ENCODE peak calls at places on chromosomes 7 and 10, in five cellular contexts. D is IMR-90, Z is AG04450, Q is neural progenitor cell, C is psoas muscle. I is an unnamed sample. For H3K9me3, the result is how much of the 10 kb centered on the place peaks cover.

GRCh38 chr7:31782411-31782991 is 95.5 kb downstream of the PPP1R17 start:
- DNase-seq in Z (no peak), Q (peak), D (peak), C (no peak), I (peak)

GRCh38 chr7:55964802-55965470 is 551 bp downstream of the NIPSNAP2 start:
- DNase-seq in Z (no peak), Q (peak), C (peak), D (peak), I (peak)

GRCh38 chr7:41940760-41941343 is 238.0 kb upstream of the INHBA start:
- DNase-seq in D (peak), Z (no peak), Q (peak), C (peak), I (peak)

GRCh38 chr10:5014936-5015335 is 11.3 kb upstream of the AKR1C2 start:
- DNase-seq in C (no peak), D (no peak), Z (no peak), Q (peak), I (no peak)

GRCh38 chr10:21521910-21522533 is 3.5 kb downstream of the SKIDA1 start:
- DNase-seq in C (no peak), Z (no peak), D (no peak), Q (peak), I (no peak)

GRCh38 chr10:23035569-23035968 is 59.8 kb upstream of the MSRB2 start:
- DNase-seq in D (no peak), Q (peak), C (no peak), Z (no peak), I (peak)

GRCh38 chr7:37536706-37537105 is 88.0 kb upstream of the ELMO1 start:
- DNase-seq in C (no peak), D (no peak), Z (no peak), Q (no peak), I (no peak)

GRCh38 chr7:149188213-149188612 is 7.1 kb upstream of the ZNF282 start:
- DNase-seq in C (no peak), Z (no peak), Q (no peak), D (no peak), I (no peak)

GRCh38 chr7:22863156-22863899 is 40.7 kb upstream of the TOMM7 start:
- DNase-seq in D (no peak), Q (no peak), C (no peak), Z (no peak), I (no peak)

GRCh38 chr7:44212018-44212417 is 11.2 kb downstream of the YKT6 start:
- DNase-seq in Z (no peak), Q (no peak), C (peak), D (no peak), I (no peak)

DNA sequence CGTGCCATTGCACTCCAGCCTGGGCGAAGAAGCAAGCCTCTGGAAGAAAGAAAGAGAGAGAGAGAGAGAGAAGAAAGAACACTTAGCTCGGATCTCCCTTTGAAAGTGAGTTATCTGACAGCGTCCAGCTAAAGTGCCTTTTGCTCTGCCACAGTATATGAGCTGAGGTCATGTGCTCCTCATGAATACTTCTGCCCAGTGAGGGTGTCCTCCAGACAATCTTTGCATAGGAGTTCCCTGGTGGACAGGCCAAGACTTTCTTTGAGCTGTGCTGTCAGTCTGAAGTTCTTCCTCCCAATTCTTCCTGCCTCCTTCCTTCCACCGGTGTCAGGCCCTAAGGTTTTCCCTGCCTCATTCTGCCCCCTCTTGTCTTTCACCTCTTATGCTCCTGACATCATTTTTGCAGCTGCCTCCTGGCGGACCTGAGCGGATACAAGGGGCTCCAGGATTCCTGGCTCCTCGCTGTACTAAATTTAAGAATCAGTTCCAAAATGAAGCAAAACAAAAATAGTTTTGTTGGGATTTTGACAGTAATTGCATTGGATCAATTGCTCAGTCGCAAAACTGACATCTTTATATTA is 31.9 kb downstream of the XRCC2 start:
- DNase-seq in Q (no peak), D (no peak), C (no peak), Z (no peak), I (no peak)
- H3K9me3 ChIP-seq in Q (under half), D (under half), C (under half), Z (under half), I (under half)

DNA sequence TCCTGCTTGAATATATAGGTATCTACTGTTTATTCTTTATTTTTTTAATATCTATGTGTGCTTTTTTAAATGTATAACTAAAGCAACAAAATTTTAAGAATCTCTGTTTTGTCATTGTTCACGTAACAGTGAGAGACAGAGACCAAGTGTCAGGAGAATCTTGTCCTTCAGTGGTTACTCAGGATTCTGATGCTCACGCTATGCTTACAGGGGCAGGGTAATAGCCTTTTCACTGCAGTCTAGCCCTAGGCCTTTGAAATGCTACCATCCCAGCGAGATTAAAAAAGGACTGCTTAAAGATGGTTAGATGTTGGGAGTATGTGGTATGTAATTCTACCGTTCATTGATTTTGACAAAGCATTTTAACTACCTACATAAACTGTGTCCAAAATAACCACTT is 71.6 kb upstream of the EGFR start:
- DNase-seq in Z (no peak), Q (no peak), D (no peak), C (no peak), I (no peak)
- H3K9me3 ChIP-seq in Z (under half), Q (under half), D (under half), C (under half), I (under half)

GRCh38 chr10:29987471-29987870 is 71.9 kb downstream of the JCAD start:
- DNase-seq in D (peak), C (no peak), Z (peak), Q (no peak), I (no peak)

GRCh38 chr10:29993319-29993876 is 66.0 kb downstream of the JCAD start:
- DNase-seq in D (no peak), Z (no peak), C (no peak), Q (no peak), I (no peak)

GRCh38 chr10:29996842-29997123 is 62.6 kb downstream of the JCAD start:
- DNase-seq in Z (no peak), D (no peak), C (no peak), Q (no peak), I (no peak)

GRCh38 chr10:29994833-29995232 is 64.6 kb downstream of the JCAD start:
- DNase-seq in C (no peak), Z (no peak), Q (no peak), D (no peak), I (no peak)

GRCh38 chr10:29991382-29991781 is 68.0 kb downstream of the JCAD start:
- DNase-seq in Q (no peak), C (no peak), Z (no peak), D (no peak), I (no peak)
- H3K9me3 ChIP-seq in Q (under half), C (under half), Z (under half), D (under half), I (under half)

GRCh38 chr10:37952051-37952815 is 24.2 kb downstream of the ZNF25 start:
- DNase-seq in C (no peak), Q (no peak), D (peak), Z (no peak), I (no peak)
- H3K9me3 ChIP-seq in C (under half), Q (under half), D (under half), Z (under half), I (under half)

DNA sequence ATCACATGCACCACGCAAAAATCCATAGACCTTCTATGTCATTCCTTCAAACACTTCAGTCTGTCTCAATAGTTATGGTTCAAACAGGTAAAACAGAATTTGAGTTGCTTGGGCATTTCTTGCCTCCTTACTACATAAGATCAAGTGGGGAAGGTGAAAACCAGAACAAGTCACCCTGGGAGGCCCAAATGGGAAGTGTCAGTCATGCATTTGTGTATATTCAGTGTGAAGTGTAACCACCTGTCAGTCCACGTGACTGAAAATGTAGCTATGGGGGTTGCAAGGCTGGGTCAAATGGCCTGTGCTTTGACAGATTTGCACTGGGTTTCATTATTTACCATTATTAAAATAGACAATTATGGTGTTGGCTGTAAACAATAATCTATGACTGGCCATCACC is 176.6 kb upstream of the VIPR2 start:
- DNase-seq in Q (no peak), C (no peak), Z (no peak), D (no peak), I (no peak)
- H3K9me3 ChIP-seq in Q (under half), C (under half), Z (under half), D (under half), I (under half)

GRCh38 chr7:117297606-117298005 is 25.3 kb downstream of the WNT2 start:
- DNase-seq in C (no peak), Z (no peak), Q (no peak), D (no peak), I (no peak)
- H3K9me3 ChIP-seq in C (under half), Z (under half), Q (under half), D (under half), I (under half)